ENCODE peak calls at places on chromosomes 3 and 15, in ten cellular contexts. One of them, this sample, is unnamed.

GRCh38 chr15:29933043-29933442 is 110.8 kb upstream of the TJP1 start:
- DNase-seq in stimulated activated CD4-positive, alpha-beta T cell treated with anti-CD3 and anti-CD28 coated beads, Interleukin-2, amount 100 ng/mL, for 24 hours: no peak
- DNase-seq in CD8-positive, alpha-beta T cell: no peak
- DNase-seq in retinal pigment epithelial cell: no peak
- DNase-seq in EL: no peak
- DNase-seq in AG04449: no peak
- DNase-seq in iris pigment epithelial cell: no peak
- DNase-seq in fibroblast of mammary gland: peak
- DNase-seq in GM10248: no peak
- DNase-seq in M059J: no peak
- DNase-seq in this sample: no peak

GRCh38 chr3:72241525-72241924 is 456.6 kb upstream of the PROK2 start:
- DNase-seq in iris pigment epithelial cell: no peak
- DNase-seq in retinal pigment epithelial cell: no peak
- DNase-seq in EL: no peak
- DNase-seq in M059J: no peak
- DNase-seq in stimulated activated CD4-positive, alpha-beta T cell treated with anti-CD3 and anti-CD28 coated beads, Interleukin-2, amount 100 ng/mL, for 24 hours: no peak
- DNase-seq in fibroblast of mammary gland: no peak
- DNase-seq in AG04449: no peak
- DNase-seq in CD8-positive, alpha-beta T cell: no peak
- DNase-seq in GM10248: no peak
- DNase-seq in this sample: no peak

GRCh38 chr3:52811452-52812011 is 16.9 kb downstream of the ITIH3 start:
- DNase-seq in M059J: no peak
- DNase-seq in retinal pigment epithelial cell: no peak
- DNase-seq in fibroblast of mammary gland: no peak
- DNase-seq in stimulated activated CD4-positive, alpha-beta T cell treated with anti-CD3 and anti-CD28 coated beads, Interleukin-2, amount 100 ng/mL, for 24 hours: no peak
- DNase-seq in GM10248: no peak
- DNase-seq in AG04449: no peak
- DNase-seq in CD8-positive, alpha-beta T cell: no peak
- DNase-seq in EL: no peak
- DNase-seq in iris pigment epithelial cell: no peak
- DNase-seq in this sample: no peak

GRCh38 chr15:35491999-35492398 is 54.0 kb downstream of the DPH6 start:
- DNase-seq in stimulated activated CD4-positive, alpha-beta T cell treated with anti-CD3 and anti-CD28 coated beads, Interleukin-2, amount 100 ng/mL, for 24 hours: no peak
- DNase-seq in fibroblast of mammary gland: no peak
- DNase-seq in GM10248: no peak
- DNase-seq in AG04449: no peak
- DNase-seq in EL: no peak
- DNase-seq in M059J: no peak
- DNase-seq in iris pigment epithelial cell: no peak
- DNase-seq in CD8-positive, alpha-beta T cell: no peak
- DNase-seq in retinal pigment epithelial cell: no peak
- DNase-seq in this sample: no peak

GRCh38 chr3:184558726-184559125 is 2.9 kb upstream of the EPHB3 start:
- DNase-seq in GM10248: no peak
- DNase-seq in AG04449: no peak
- DNase-seq in EL: no peak
- DNase-seq in stimulated activated CD4-positive, alpha-beta T cell treated with anti-CD3 and anti-CD28 coated beads, Interleukin-2, amount 100 ng/mL, for 24 hours: no peak
- DNase-seq in CD8-positive, alpha-beta T cell: no peak
- DNase-seq in M059J: no peak
- DNase-seq in iris pigment epithelial cell: no peak
- DNase-seq in retinal pigment epithelial cell: no peak
- DNase-seq in fibroblast of mammary gland: no peak
- DNase-seq in this sample: no peak

GRCh38 chr3:180116203-180116602 is 79.5 kb upstream of the PEX5L start:
- DNase-seq in CD8-positive, alpha-beta T cell: no peak
- DNase-seq in EL: no peak
- DNase-seq in iris pigment epithelial cell: no peak
- DNase-seq in stimulated activated CD4-positive, alpha-beta T cell treated with anti-CD3 and anti-CD28 coated beads, Interleukin-2, amount 100 ng/mL, for 24 hours: no peak
- DNase-seq in fibroblast of mammary gland: no peak
- DNase-seq in GM10248: no peak
- DNase-seq in AG04449: no peak
- DNase-seq in M059J: no peak
- DNase-seq in retinal pigment epithelial cell: no peak
- DNase-seq in this sample: no peak

GRCh38 chr15:69154026-69154425 is 6.4 kb upstream of the GLCE start:
- DNase-seq in stimulated activated CD4-positive, alpha-beta T cell treated with anti-CD3 and anti-CD28 coated beads, Interleukin-2, amount 100 ng/mL, for 24 hours: no peak
- DNase-seq in CD8-positive, alpha-beta T cell: no peak
- DNase-seq in fibroblast of mammary gland: no peak
- DNase-seq in iris pigment epithelial cell: peak
- DNase-seq in retinal pigment epithelial cell: no peak
- DNase-seq in M059J: no peak
- DNase-seq in EL: no peak
- DNase-seq in AG04449: no peak
- DNase-seq in GM10248: no peak
- DNase-seq in this sample: no peak

GRCh38 chr15:70127797-70128756 is 30.4 kb upstream of the TLE3 start:
- DNase-seq in EL: no peak
- DNase-seq in retinal pigment epithelial cell: no peak
- DNase-seq in AG04449: no peak
- DNase-seq in M059J: peak
- DNase-seq in fibroblast of mammary gland: peak
- DNase-seq in iris pigment epithelial cell: no peak
- DNase-seq in GM10248: no peak
- DNase-seq in stimulated activated CD4-positive, alpha-beta T cell treated with anti-CD3 and anti-CD28 coated beads, Interleukin-2, amount 100 ng/mL, for 24 hours: no peak
- DNase-seq in CD8-positive, alpha-beta T cell: no peak
- DNase-seq in this sample: no peak

GRCh38 chr3:33186524-33187367 is 31.9 kb downstream of the SUSD5 start:
- DNase-seq in CD8-positive, alpha-beta T cell: no peak
- DNase-seq in iris pigment epithelial cell: peak
- DNase-seq in stimulated activated CD4-positive, alpha-beta T cell treated with anti-CD3 and anti-CD28 coated beads, Interleukin-2, amount 100 ng/mL, for 24 hours: no peak
- DNase-seq in AG04449: no peak
- DNase-seq in M059J: peak
- DNase-seq in retinal pigment epithelial cell: no peak
- DNase-seq in EL: peak
- DNase-seq in fibroblast of mammary gland: peak
- DNase-seq in GM10248: no peak
- DNase-seq in this sample: no peak

GRCh38 chr15:44633603-44634002 is 29.9 kb downstream of the SPG11 start:
- DNase-seq in M059J: peak
- DNase-seq in fibroblast of mammary gland: peak
- DNase-seq in stimulated activated CD4-positive, alpha-beta T cell treated with anti-CD3 and anti-CD28 coated beads, Interleukin-2, amount 100 ng/mL, for 24 hours: no peak
- DNase-seq in GM10248: no peak
- DNase-seq in EL: peak
- DNase-seq in iris pigment epithelial cell: peak
- DNase-seq in CD8-positive, alpha-beta T cell: no peak
- DNase-seq in retinal pigment epithelial cell: no peak
- DNase-seq in AG04449: no peak
- DNase-seq in this sample: peak

GRCh38 chr15:66879968-66880367 is 177.9 kb downstream of the SMAD6 start:
- DNase-seq in retinal pigment epithelial cell: no peak
- DNase-seq in EL: no peak
- DNase-seq in CD8-positive, alpha-beta T cell: no peak
- DNase-seq in AG04449: no peak
- DNase-seq in fibroblast of mammary gland: no peak
- DNase-seq in stimulated activated CD4-positive, alpha-beta T cell treated with anti-CD3 and anti-CD28 coated beads, Interleukin-2, amount 100 ng/mL, for 24 hours: no peak
- DNase-seq in iris pigment epithelial cell: no peak
- DNase-seq in GM10248: peak
- DNase-seq in M059J: peak
- DNase-seq in this sample: no peak

This sample was measured in brain microvascular endothelial cell.